ENCODE peak calls at places on chromosomes 7 and 10, in ten cellular contexts. U is GM12878, X is ovary, C is A549, E is sigmoid colon, Z is tibial nerve, O is stomach, N is transverse colon, F is SK-N-SH, V is esophagus muscularis mucosa. I is an unnamed sample.

GRCh38 chr10:10897400-10897799 is 120.3 kb upstream of the CELF2 start:
- DNase-seq in C (no peak), U (no peak), E (no peak), V (no peak), N (no peak), F (no peak), Z (no peak), X (no peak), O (no peak), I (no peak)

GRCh38 chr10:69504576-69505250 is 53.4 kb downstream of the TSPAN15 start:
- DNase-seq in X (no peak), Z (no peak), U (no peak), C (no peak), F (no peak), O (no peak), E (peak; percentile 58), V (no peak), N (no peak), I (no peak)

GRCh38 chr7:157476654-157477549 is 140.1 kb downstream of the DNAJB6 start:
- DNase-seq in F (no peak), E (peak; percentile 35), N (no peak), V (no peak), O (no peak), Z (no peak), X (no peak), C (no peak), U (no peak), I (no peak)

GRCh38 chr10:566241-566885 is 123.1 kb downstream of the DIP2C start:
- DNase-seq in F (no peak), X (no peak), Z (no peak), V (no peak), O (no peak), C (no peak), N (no peak), E (no peak), U (no peak), I (no peak)

GRCh38 chr7:87944547-87944946 is 10.5 kb downstream of the ADAM22 start:
- DNase-seq in C (no peak), O (no peak), Z (no peak), E (no peak), U (no peak), V (no peak), N (no peak), X (no peak), F (no peak), I (no peak)

GRCh38 chr10:49230004-49230403 is 41.8 kb upstream of the TMEM273 start:
- DNase-seq in F (no peak), V (peak; percentile 57), O (no peak), X (no peak), U (no peak), Z (no peak), C (no peak), E (no peak), N (no peak), I (no peak)

GRCh38 chr10:15331456-15331855 is 39.6 kb downstream of the FAM171A1 start:
- DNase-seq in C (no peak), E (no peak), U (no peak), O (no peak), F (no peak), N (peak; percentile 43), X (no peak), Z (no peak), V (no peak), I (no peak)

GRCh38 chr10:3126249-3126648 is 46.3 kb downstream of the PITRM1 start:
- DNase-seq in O (no peak), E (peak; percentile 59), N (no peak), V (no peak), X (no peak), Z (no peak), U (no peak), F (no peak), C (no peak), I (no peak)

GRCh38 chr7:24896031-24896433 is 83.9 kb downstream of the OSBPL3 start:
- DNase-seq in Z (no peak), V (no peak), O (no peak), U (peak; percentile 52), E (no peak), N (peak; percentile 29), X (no peak), F (no peak), C (no peak), I (no peak)

GRCh38 chr7:103597606-103598005 is 151.6 kb upstream of the SLC26A5 start:
- DNase-seq in C (no peak), N (no peak), O (no peak), F (no peak), E (no peak), V (no peak), U (no peak), Z (no peak), X (no peak), I (no peak)

GRCh38 chr10:6114299-6114698 is 25.5 kb downstream of the RBM17 start:
- DNase-seq in U (no peak), O (no peak), C (no peak), Z (no peak), V (no peak), E (no peak), F (no peak), X (no peak), N (no peak), I (no peak)

GRCh38 chr7:155644971-155645509 is 579 bp downstream of the RBM33 start:
- DNase-seq in E (no peak), U (no peak), O (peak; percentile 32), N (peak; percentile 38), Z (peak; percentile 21), X (peak; percentile 9), F (peak; percentile 80), C (peak; percentile 57), V (no peak), I (no peak)

GRCh38 chr10:131689486-131689885 is 211.3 kb upstream of the PPP2R2D start:
- DNase-seq in N (no peak), E (peak; percentile 44), C (no peak), F (no peak), U (no peak), X (no peak), O (no peak), V (no peak), Z (no peak), I (peak; percentile 80)

GRCh38 chr7:130732980-130733865 is 784 bp downstream of the KLF14 start:
- DNase-seq in E (no peak), U (no peak), C (peak; percentile 9), O (peak; percentile 33), N (peak; percentile 41), Z (no peak), V (no peak), X (peak; percentile 15), F (peak; percentile 84), I (no peak)

GRCh38 chr10:49595003-49595712 is 15.0 kb upstream of the SLC18A3 start:
- DNase-seq in N (no peak), V (peak; percentile 75), O (no peak), U (no peak), Z (no peak), X (no peak), F (no peak), E (no peak), C (no peak), I (no peak)

GRCh38 chr10:93756128-93756517 is 1.6 kb upstream of the LGI1 start:
- DNase-seq in O (no peak), F (no peak), X (no peak), U (no peak), E (no peak), V (no peak), C (no peak), N (no peak), Z (no peak), I (no peak)
- TF ChIP-seq EP300 in O (no peak), F (no peak), X (no peak), U (no peak), E (no peak), V (no peak), C (no peak), N (no peak), Z (no peak), I (no peak)

GRCh38 chr7:137073571-137074325 is 205.3 kb downstream of the CHRM2 start:
- DNase-seq in X (no peak), V (no peak), O (no peak), U (no peak), C (no peak), Z (no peak), E (no peak), F (no peak), N (no peak), I (no peak)
- TF ChIP-seq EP300 in X (no peak), V (no peak), O (no peak), U (no peak), C (no peak), Z (no peak), E (no peak), F (no peak), N (no peak), I (no peak)

DNA sequence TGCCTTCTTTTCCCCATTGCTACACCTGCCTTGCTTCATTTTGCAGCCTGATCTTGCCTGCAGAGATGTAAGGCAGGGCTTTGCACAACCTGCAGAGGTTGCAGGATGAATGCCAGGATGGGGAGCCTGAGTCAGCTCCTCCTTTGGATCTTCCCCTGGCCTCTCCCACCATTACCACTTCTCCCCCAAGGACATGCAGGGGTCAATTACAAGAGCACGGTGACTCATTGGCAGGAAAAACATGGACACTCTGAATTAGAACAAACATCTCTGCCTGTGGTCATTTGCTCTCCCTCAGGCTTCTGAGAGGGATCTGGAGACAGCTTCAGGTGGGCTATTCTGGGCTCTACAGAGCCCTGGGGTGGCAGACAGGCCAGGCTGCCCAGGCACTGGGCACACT is 89.2 kb downstream of the HERPUD2 start:
- DNase-seq in X (no peak), F (no peak), N (no peak), V (no peak), U (no peak), E (no peak), Z (peak; percentile 32), O (no peak), C (peak; percentile 8), I (no peak)
- TF ChIP-seq EP300 in X (no peak), F (no peak), N (no peak), V (no peak), U (no peak), E (no peak), Z (no peak), O (no peak), C (no peak), I (no peak)

GRCh38 chr10:77501846-77502251 is 135.8 kb downstream of the KCNMA1 start:
- DNase-seq in F (no peak), Z (no peak), V (no peak), O (no peak), X (no peak), E (no peak), C (no peak), N (no peak), U (no peak), I (no peak)

GRCh38 chr10:77498829-77499228 is 138.8 kb downstream of the KCNMA1 start:
- DNase-seq in Z (no peak), U (no peak), N (no peak), C (no peak), O (no peak), X (no peak), F (no peak), V (no peak), E (no peak), I (no peak)

GRCh38 chr10:77501152-77501845 is 136.3 kb downstream of the KCNMA1 start:
- DNase-seq in U (no peak), C (peak; percentile 68), N (no peak), Z (no peak), X (no peak), O (no peak), E (peak; percentile 70), F (no peak), V (no peak), I (no peak)

GRCh38 chr10:77498210-77498609 is 139.4 kb downstream of the KCNMA1 start:
- DNase-seq in Z (no peak), V (no peak), E (no peak), F (no peak), C (no peak), X (no peak), N (no peak), O (peak; percentile 84), U (no peak), I (no peak)

GRCh38 chr10:77500754-77501151 is 136.9 kb downstream of the KCNMA1 start:
- DNase-seq in V (no peak), E (no peak), C (no peak), F (no peak), X (no peak), Z (no peak), N (no peak), U (no peak), O (no peak), I (no peak)
- TF ChIP-seq EP300 in V (no peak), E (no peak), C (no peak), F (no peak), X (no peak), Z (no peak), N (no peak), U (peak; percentile 71), O (no peak), I (no peak)